ENCODE peak calls at places on chromosomes 6 and 20, in six cellular contexts. B, G, J, K, C and N are unnamed samples.

GRCh38 chr20:58086763-58087566 is 141.5 kb downstream of the ANKRD60 start:
- DNase-seq in B (peak), G (no peak), J (peak), K (peak), C (peak), N (peak)

GRCh38 chr20:41222299-41222698 is 85.0 kb downstream of the PLCG1 start:
- DNase-seq in B (no peak), G (no peak), J (no peak), K (peak), C (no peak), N (no peak)

GRCh38 chr6:157070403-157071107 is 252.8 kb downstream of the TMEM242 start:
- DNase-seq in B (peak), G (no peak), J (no peak), K (peak), C (peak), N (no peak)

GRCh38 chr6:157241411-157241979 is 81.8 kb downstream of the TMEM242 start:
- DNase-seq in B (peak), G (no peak), J (peak), K (no peak), C (no peak), N (no peak)

GRCh38 chr6:17610835-17611234 is 10.7 kb downstream of the FAM8A1 start:
- DNase-seq in B (no peak), G (no peak), J (no peak), K (no peak), C (no peak), N (no peak)

GRCh38 chr6:44051516-44051915 is 75.7 kb downstream of the MRPL14 start:
- DNase-seq in B (peak), G (no peak), J (peak), K (peak), C (no peak), N (no peak)

GRCh38 chr6:41563060-41563776 is 17.0 kb downstream of the FOXP4 start:
- DNase-seq in B (no peak), G (no peak), J (no peak), K (no peak), C (no peak), N (no peak)

GRCh38 chr20:40705413-40705812 is 16.4 kb upstream of the MAFB start:
- DNase-seq in B (no peak), G (no peak), J (no peak), K (no peak), C (no peak), N (no peak)

GRCh38 chr6:169170583-169170955 is 83.1 kb downstream of the THBS2 start:
- DNase-seq in B (no peak), G (no peak), J (no peak), K (no peak), C (no peak), N (no peak)

GRCh38 chr20:2692886-2693285 is 306 bp downstream of the EBF4 start:
- DNase-seq in B (no peak), G (no peak), J (no peak), K (no peak), C (peak), N (no peak)

GRCh38 chr6:89412071-89413005 is at the start of gene RRAGD:
- DNase-seq in B (peak), G (peak), J (peak), K (no peak), C (peak), N (peak)

GRCh38 chr6:22435151-22435550 is 134.2 kb upstream of the HDGFL1 start:
- DNase-seq in B (no peak), G (no peak), J (no peak), K (no peak), C (no peak), N (no peak)

GRCh38 chr6:107740496-107741190 is 83.5 kb downstream of the SCML4 start:
- DNase-seq in B (no peak), G (no peak), J (no peak), K (no peak), C (no peak), N (no peak)

GRCh38 chr20:52037370-52037769 is 154.2 kb downstream of the ZFP64 start:
- DNase-seq in B (no peak), G (no peak), J (no peak), K (no peak), C (no peak), N (no peak)

GRCh38 chr6:44625996-44626395 is 238.5 kb downstream of the CDC5L start:
- DNase-seq in B (no peak), G (no peak), J (no peak), K (no peak), C (no peak), N (no peak)

GRCh38 chr6:111550953-111551352 is 54.7 kb downstream of the TRAF3IP2 start:
- DNase-seq in B (no peak), G (no peak), J (no peak), K (no peak), C (no peak), N (no peak)

GRCh38 chr20:11274137-11274536 is 600.3 kb upstream of the JAG1 start:
- DNase-seq in B (peak), G (no peak), J (peak), K (peak), C (peak), N (peak)

GRCh38 chr6:125102901-125103300 is 50.7 kb upstream of the TPD52L1 start:
- DNase-seq in B (peak), G (no peak), J (peak), K (peak), C (no peak), N (peak)

GRCh38 chr6:148593130-148593812 is 153.6 kb upstream of the UST start:
- DNase-seq in B (no peak), G (no peak), J (peak), K (peak), C (no peak), N (no peak)

GRCh38 chr6:159047896-159048685 is 3.3 kb upstream of the TAGAP start:
- DNase-seq in B (no peak), G (no peak), J (no peak), K (no peak), C (no peak), N (no peak)

GRCh38 chr20:25016471-25016870 is 23.9 kb upstream of the APMAP start:
- DNase-seq in B (no peak), G (no peak), J (no peak), K (no peak), C (no peak), N (no peak)

GRCh38 chr6:78942451-78942850 is 75.1 kb downstream of the IRAK1BP1 start:
- DNase-seq in B (peak), G (no peak), J (no peak), K (peak), C (no peak), N (no peak)

GRCh38 chr6:122845464-122845863 is 56.4 kb downstream of the SMPDL3A start:
- DNase-seq in B (no peak), G (no peak), J (no peak), K (no peak), C (no peak), N (no peak)

GRCh38 chr6:170435766-170436165 is 117.3 kb downstream of the PSMB1 start:
- DNase-seq in B (no peak), G (no peak), J (no peak), K (no peak), C (no peak), N (no peak)

GRCh38 chr20:37492096-37492625 is 28.9 kb upstream of the NNAT start:
- DNase-seq in B (no peak), G (no peak), J (no peak), K (no peak), C (no peak), N (no peak)

GRCh38 chr6:13760948-13761347 is 49.3 kb upstream of the RANBP9 start:
- DNase-seq in B (no peak), G (no peak), J (no peak), K (peak), C (no peak), N (no peak)